ENCODE peak calls at places on chromosome 6, in eight cellular contexts. One of them, this sample, is unnamed. For H3K4me1, the result is how much of the 10 kb centered on the place peaks cover.

GRCh38 chr6:159919011-159919511 is 28.3 kb downstream of the MAS1 start:
- DNase-seq in A549: no peak
- DNase-seq in spleen: no peak
- DNase-seq in uterus: no peak
- DNase-seq in IMR-90: peak
- DNase-seq in Peyer's patch: no peak
- DNase-seq in adrenal gland: no peak
- DNase-seq in HCT116: no peak
- DNase-seq in this sample: no peak

GRCh38 chr6:156560476-156560875 is 216.7 kb upstream of the ARID1B start:
- DNase-seq in spleen: no peak
- DNase-seq in IMR-90: no peak
- DNase-seq in HCT116: no peak
- DNase-seq in uterus: no peak
- DNase-seq in A549: no peak
- DNase-seq in Peyer's patch: no peak
- DNase-seq in adrenal gland: no peak
- DNase-seq in this sample: no peak

GRCh38 chr6:35496036-35496850 is 636 bp downstream of the TEAD3 start:
- DNase-seq in Peyer's patch: no peak
- DNase-seq in A549: peak
- DNase-seq in spleen: no peak
- DNase-seq in uterus: peak
- DNase-seq in HCT116: no peak
- DNase-seq in adrenal gland: peak
- DNase-seq in IMR-90: no peak
- DNase-seq in this sample: no peak

GRCh38 chr6:73782911-73783310 is 86.9 kb downstream of the CD109 start:
- DNase-seq in Peyer's patch: no peak
- DNase-seq in adrenal gland: no peak
- DNase-seq in uterus: no peak
- DNase-seq in A549: no peak
- DNase-seq in HCT116: no peak
- DNase-seq in IMR-90: no peak
- DNase-seq in spleen: no peak
- DNase-seq in this sample: no peak

GRCh38 chr6:157148391-157149323 is 174.7 kb downstream of the TMEM242 start:
- DNase-seq in Peyer's patch: no peak
- DNase-seq in IMR-90: peak
- DNase-seq in spleen: no peak
- DNase-seq in uterus: peak
- DNase-seq in A549: peak
- DNase-seq in adrenal gland: peak
- DNase-seq in HCT116: peak
- DNase-seq in this sample: no peak

GRCh38 chr6:16136536-16137450 is 7.9 kb downstream of the MYLIP start:
- DNase-seq in spleen: no peak
- DNase-seq in IMR-90: peak
- DNase-seq in HCT116: peak
- DNase-seq in adrenal gland: peak
- DNase-seq in Peyer's patch: no peak
- DNase-seq in uterus: no peak
- DNase-seq in A549: no peak
- DNase-seq in this sample: no peak

GRCh38 chr6:111484655-111484974 is 1.6 kb upstream of the REV3L start:
- DNase-seq in adrenal gland: no peak
- DNase-seq in uterus: no peak
- DNase-seq in HCT116: no peak
- DNase-seq in Peyer's patch: no peak
- DNase-seq in IMR-90: peak
- DNase-seq in A549: no peak
- DNase-seq in spleen: no peak
- DNase-seq in this sample: no peak

GRCh38 chr6:46983007-46983411 is 59.1 kb downstream of the ADGRF1 start:
- DNase-seq in spleen: no peak
- DNase-seq in Peyer's patch: no peak
- DNase-seq in IMR-90: no peak
- DNase-seq in uterus: no peak
- DNase-seq in adrenal gland: no peak
- DNase-seq in HCT116: no peak
- DNase-seq in A549: peak
- DNase-seq in this sample: no peak

GRCh38 chr6:110826236-110827129 is 11.2 kb upstream of the CDK19 start:
- DNase-seq in uterus: no peak
- DNase-seq in spleen: no peak
- DNase-seq in Peyer's patch: no peak
- DNase-seq in adrenal gland: no peak
- DNase-seq in IMR-90: peak
- DNase-seq in HCT116: no peak
- DNase-seq in A549: no peak
- DNase-seq in this sample: peak

GRCh38 chr6:158666637-158667359 is 16.9 kb downstream of the SYTL3 start:
- DNase-seq in Peyer's patch: no peak
- DNase-seq in HCT116: no peak
- DNase-seq in spleen: no peak
- DNase-seq in A549: no peak
- DNase-seq in IMR-90: peak
- DNase-seq in uterus: no peak
- DNase-seq in adrenal gland: no peak
- DNase-seq in this sample: no peak

GRCh38 chr6:6661684-6662083 is 73.2 kb downstream of the LY86 start:
- DNase-seq in IMR-90: peak
- DNase-seq in A549: no peak
- DNase-seq in HCT116: no peak
- DNase-seq in uterus: no peak
- DNase-seq in adrenal gland: peak
- DNase-seq in spleen: no peak
- DNase-seq in Peyer's patch: no peak
- DNase-seq in this sample: no peak

DNA sequence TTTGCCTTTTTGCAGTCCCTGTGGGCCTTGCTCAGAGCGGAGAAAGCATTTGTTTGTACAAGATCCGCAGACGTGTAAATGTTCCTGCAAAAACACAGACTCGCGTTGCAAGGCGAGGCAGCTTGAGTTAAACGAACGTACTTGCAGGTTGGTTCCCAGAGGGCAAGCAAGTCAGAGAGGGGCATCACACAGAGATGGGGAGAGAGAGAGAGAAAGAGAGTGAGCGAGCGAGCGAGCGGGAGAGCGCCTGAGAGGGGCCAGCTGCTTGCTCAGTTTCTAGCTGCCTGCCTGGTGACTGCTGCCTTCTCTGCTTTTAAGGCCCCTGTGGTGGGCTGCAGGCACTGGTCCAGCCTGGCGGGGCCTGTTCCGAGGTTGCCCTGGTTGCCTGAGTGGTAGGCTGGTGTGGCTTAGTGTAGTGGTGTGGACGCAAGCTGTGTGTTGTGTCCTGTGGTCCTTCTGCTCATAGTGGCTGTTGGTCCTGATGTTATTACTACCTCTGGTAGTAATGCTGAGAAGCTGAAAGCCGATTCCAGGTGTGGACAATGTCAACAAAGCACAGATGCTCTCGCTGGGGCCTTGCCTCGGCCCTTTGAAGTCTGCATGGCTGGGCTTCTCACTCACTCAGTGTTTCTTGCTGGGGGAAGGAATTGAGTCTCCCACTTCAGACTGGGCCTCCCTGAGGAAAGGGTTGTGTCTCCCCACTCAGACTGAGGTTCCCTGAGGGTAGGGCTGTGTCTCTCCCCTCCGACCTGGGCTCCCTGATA is 12.1 kb downstream of the VEGFA start:
- DNase-seq in adrenal gland: no peak
- DNase-seq in uterus: no peak
- DNase-seq in Peyer's patch: no peak
- DNase-seq in IMR-90: no peak
- DNase-seq in spleen: no peak
- DNase-seq in A549: no peak
- DNase-seq in HCT116: no peak
- DNase-seq in this sample: no peak
- H3K4me1 ChIP-seq in adrenal gland: under half
- H3K4me1 ChIP-seq in uterus: under half
- H3K4me1 ChIP-seq in Peyer's patch: under half
- H3K4me1 ChIP-seq in IMR-90: under half
- H3K4me1 ChIP-seq in spleen: under half
- H3K4me1 ChIP-seq in A549: under half
- H3K4me1 ChIP-seq in HCT116: under half
- H3K4me1 ChIP-seq in this sample: under half

GRCh38 chr6:10407674-10408054 is 7.2 kb downstream of the TFAP2A start:
- DNase-seq in Peyer's patch: no peak
- DNase-seq in A549: no peak
- DNase-seq in spleen: no peak
- DNase-seq in uterus: no peak
- DNase-seq in adrenal gland: no peak
- DNase-seq in HCT116: no peak
- DNase-seq in IMR-90: no peak
- DNase-seq in this sample: no peak

GRCh38 chr6:10409160-10409765 is 5.6 kb downstream of the TFAP2A start:
- DNase-seq in Peyer's patch: no peak
- DNase-seq in HCT116: no peak
- DNase-seq in uterus: no peak
- DNase-seq in IMR-90: no peak
- DNase-seq in adrenal gland: no peak
- DNase-seq in A549: no peak
- DNase-seq in spleen: no peak
- DNase-seq in this sample: no peak

GRCh38 chr6:10404799-10405524 is 9.9 kb downstream of the TFAP2A start:
- DNase-seq in A549: no peak
- DNase-seq in spleen: no peak
- DNase-seq in adrenal gland: no peak
- DNase-seq in Peyer's patch: no peak
- DNase-seq in IMR-90: no peak
- DNase-seq in uterus: no peak
- DNase-seq in HCT116: no peak
- DNase-seq in this sample: no peak

GRCh38 chr6:10406556-10406955 is 8.3 kb downstream of the TFAP2A start:
- DNase-seq in HCT116: no peak
- DNase-seq in spleen: no peak
- DNase-seq in A549: no peak
- DNase-seq in IMR-90: no peak
- DNase-seq in Peyer's patch: no peak
- DNase-seq in uterus: no peak
- DNase-seq in adrenal gland: no peak
- DNase-seq in this sample: no peak

DNA sequence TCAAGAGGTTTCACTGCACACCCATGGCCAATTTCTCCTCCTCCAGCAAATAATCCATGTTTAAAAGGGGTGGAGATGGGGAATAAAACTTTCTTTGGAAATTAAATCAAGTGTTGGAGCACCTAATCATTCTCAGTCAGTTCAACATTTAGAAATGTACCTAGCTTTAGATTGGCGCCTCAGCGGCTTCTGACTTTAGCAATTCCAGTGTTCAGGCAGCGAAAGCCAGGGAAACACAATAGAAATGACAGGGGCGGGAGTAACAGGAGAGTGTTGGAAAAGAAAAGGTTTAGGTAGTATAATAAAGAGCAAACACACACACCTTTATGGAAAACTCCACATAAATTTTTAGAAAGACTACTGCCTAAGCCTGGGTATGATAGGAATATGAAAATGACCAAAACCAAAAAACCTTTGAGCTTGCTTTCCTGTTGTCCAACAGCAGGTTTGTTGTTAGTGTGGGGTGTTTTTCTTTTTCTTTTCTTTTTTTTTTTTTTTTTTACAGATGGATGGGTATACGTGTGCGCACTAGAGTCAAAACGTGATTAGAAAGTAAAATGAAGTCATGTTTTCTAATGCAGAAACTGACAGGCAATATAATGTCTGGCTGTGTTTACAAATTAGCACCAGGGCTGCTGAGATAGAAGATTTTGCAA is 7.7 kb downstream of the TFAP2A start:
- DNase-seq in A549: no peak
- DNase-seq in IMR-90: no peak
- DNase-seq in Peyer's patch: no peak
- DNase-seq in spleen: no peak
- DNase-seq in HCT116: no peak
- DNase-seq in uterus: no peak
- DNase-seq in adrenal gland: no peak
- DNase-seq in this sample: no peak
- H3K4me3 ChIP-seq in A549: peak
- H3K4me3 ChIP-seq in IMR-90: no peak
- H3K4me3 ChIP-seq in Peyer's patch: no peak
- H3K4me3 ChIP-seq in spleen: no peak
- H3K4me3 ChIP-seq in HCT116: no peak
- H3K4me3 ChIP-seq in uterus: no peak
- H3K4me3 ChIP-seq in adrenal gland: no peak
- H3K4me3 ChIP-seq in this sample: no peak

DNA sequence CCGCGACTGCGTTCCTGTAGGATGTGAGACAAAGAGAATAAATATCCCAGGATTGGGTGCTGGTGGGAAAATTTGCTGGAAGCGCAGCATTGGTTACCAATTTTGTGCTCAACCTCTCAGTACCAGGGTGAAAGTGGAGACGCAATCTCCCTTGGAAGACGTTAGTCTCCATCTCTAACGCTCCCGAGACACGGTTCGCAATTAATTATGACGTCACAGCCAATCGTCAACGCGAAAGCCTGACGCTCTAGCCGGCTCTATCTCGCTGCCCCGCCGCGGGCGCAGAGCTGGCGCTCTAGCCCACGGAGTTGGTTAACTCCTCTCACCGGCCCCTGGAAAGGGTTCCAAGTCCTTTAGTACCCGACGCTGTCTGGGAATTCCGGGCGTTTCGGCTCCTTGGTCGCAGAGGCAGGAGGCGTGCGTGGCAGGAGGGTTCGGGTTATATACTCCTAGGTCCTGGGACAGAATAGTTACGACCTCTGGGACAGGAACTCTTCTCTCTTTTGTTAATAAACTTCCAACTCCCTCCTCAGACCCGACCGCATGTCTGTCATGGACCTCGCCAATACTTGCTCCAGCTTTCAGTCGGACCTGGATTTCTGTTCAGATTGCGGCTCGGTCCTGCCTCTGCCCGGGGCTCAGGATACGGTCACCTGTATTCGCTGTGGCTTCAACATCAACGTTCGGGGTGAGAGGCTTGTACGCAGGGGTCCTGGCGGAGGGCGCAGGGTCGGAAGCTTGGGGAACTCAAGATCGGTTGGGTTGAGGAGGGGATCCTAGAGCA is at the start of gene POLR1H:
- DNase-seq in Peyer's patch: peak
- DNase-seq in HCT116: peak
- DNase-seq in spleen: peak
- DNase-seq in A549: peak
- DNase-seq in adrenal gland: peak
- DNase-seq in uterus: peak
- DNase-seq in IMR-90: peak
- DNase-seq in this sample: peak
- TF ChIP-seq POLR2A in Peyer's patch: peak
- TF ChIP-seq POLR2A in HCT116: peak
- TF ChIP-seq POLR2A in spleen: peak
- TF ChIP-seq POLR2A in A549: no peak
- TF ChIP-seq POLR2A in adrenal gland: peak
- TF ChIP-seq POLR2A in uterus: peak
- TF ChIP-seq POLR2A in IMR-90: peak
- TF ChIP-seq POLR2A in this sample: peak

DNA sequence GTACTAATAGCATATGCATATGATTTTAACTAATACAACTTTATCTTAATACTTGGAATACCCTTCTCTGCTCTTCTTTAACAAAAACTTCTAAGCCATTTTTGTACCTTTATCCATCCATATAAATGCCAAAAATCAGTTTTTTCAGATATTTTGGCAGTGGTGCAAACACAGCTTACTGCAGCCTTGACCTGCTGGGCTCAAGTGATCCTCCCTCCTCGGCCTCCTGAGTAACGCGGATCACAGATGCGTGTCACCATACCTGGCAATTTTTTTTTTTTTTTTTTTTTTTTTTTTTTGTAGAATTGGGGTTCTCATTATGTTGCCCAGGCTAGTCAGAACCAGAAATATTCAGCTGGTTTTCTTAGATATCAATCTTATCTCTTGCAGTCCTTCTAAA is 54.1 kb upstream of the SMIM29 start:
- DNase-seq in spleen: no peak
- DNase-seq in HCT116: no peak
- DNase-seq in IMR-90: no peak
- DNase-seq in adrenal gland: no peak
- DNase-seq in uterus: no peak
- DNase-seq in A549: no peak
- DNase-seq in Peyer's patch: no peak
- DNase-seq in this sample: no peak
- H3K4me1 ChIP-seq in spleen: under half
- H3K4me1 ChIP-seq in HCT116: under half
- H3K4me1 ChIP-seq in IMR-90: under half
- H3K4me1 ChIP-seq in adrenal gland: half or more
- H3K4me1 ChIP-seq in uterus: under half
- H3K4me1 ChIP-seq in A549: under half
- H3K4me1 ChIP-seq in Peyer's patch: under half
- H3K4me1 ChIP-seq in this sample: under half